ENCODE peak calls at places on chromosomes 7 and 10, in five cellular contexts. N is ascending aorta, B is esophagus squamous epithelium, L is GM06990, R is prostate gland. J is an unnamed sample.

GRCh38 chr7:49852619-49853462 is 79.4 kb downstream of the VWC2 start:
- DNase-seq in R (peak; percentile 47), B (no peak), N (no peak), L (peak; percentile 5), J (peak; percentile 77)

GRCh38 chr10:104502907-104503306 is 138.2 kb upstream of the SORCS3 start:
- DNase-seq in B (no peak), R (no peak), L (no peak), N (no peak), J (no peak)

GRCh38 chr7:42314696-42315095 is 77.7 kb upstream of the GLI3 start:
- DNase-seq in B (no peak), N (no peak), R (no peak), L (no peak), J (no peak)

GRCh38 chr10:124030061-124030460 is 63.3 kb downstream of the CHST15 start:
- DNase-seq in N (no peak), B (no peak), L (no peak), R (no peak), J (no peak)

GRCh38 chr10:14653271-14654161 is 121.2 kb downstream of the FAM107B start:
- DNase-seq in N (no peak), L (no peak), R (peak; percentile 42), B (no peak), J (peak; percentile 82)

GRCh38 chr7:102300643-102301211 is 14.1 kb downstream of the SH2B2 start:
- DNase-seq in L (no peak), R (no peak), N (no peak), B (no peak), J (peak; percentile 85)

GRCh38 chr7:102860351-102860811 is 52.4 kb upstream of the LRRC17 start:
- DNase-seq in R (no peak), B (no peak), N (no peak), L (no peak), J (no peak)

GRCh38 chr7:30925913-30926312 is 14.3 kb downstream of the AQP1 start:
- DNase-seq in N (peak; percentile 59), L (no peak), B (no peak), R (no peak), J (no peak)

GRCh38 chr10:28219241-28219640 is 83.6 kb downstream of the MPP7 start:
- DNase-seq in L (no peak), N (no peak), R (no peak), B (no peak), J (no peak)

GRCh38 chr10:46229144-46229563 is 57.6 kb upstream of the ANTXRL start:
- DNase-seq in N (no peak), R (no peak), L (no peak), B (no peak), J (peak; percentile 78)

GRCh38 chr10:188546-188945 is 53.3 kb downstream of the ZMYND11 start:
- DNase-seq in R (no peak), N (no peak), L (no peak), B (no peak), J (no peak)

GRCh38 chr7:92295391-92295790 is 49.6 kb downstream of the ANKIB1 start:
- DNase-seq in R (no peak), N (no peak), B (no peak), L (no peak), J (no peak)

GRCh38 chr7:25611196-25611595 is 382.9 kb upstream of the NPVF start:
- DNase-seq in N (no peak), L (no peak), R (no peak), B (no peak), J (no peak)

GRCh38 chr7:127057918-127058317 is 194.8 kb downstream of the GRM8 start:
- DNase-seq in N (no peak), B (no peak), L (no peak), R (no peak), J (no peak)

GRCh38 chr7:12303507-12303906 is 92.4 kb downstream of the TMEM106B start:
- DNase-seq in R (no peak), N (no peak), B (no peak), L (no peak), J (no peak)

GRCh38 chr10:70967591-70968588 is 79.5 kb upstream of the PCBD1 start:
- DNase-seq in B (no peak), N (no peak), R (no peak), L (no peak), J (peak; percentile 68)

GRCh38 chr7:110065112-110065511 is 1025.8 kb upstream of the LRRN3 start:
- DNase-seq in L (no peak), B (no peak), R (no peak), N (no peak), J (no peak)

GRCh38 chr7:108034586-108034985 is 31.6 kb upstream of the LAMB1 start:
- DNase-seq in N (no peak), R (no peak), L (no peak), B (no peak), J (no peak)

GRCh38 chr7:67608806-67609205 is 612.2 kb downstream of the TYW1 start:
- DNase-seq in R (no peak), N (no peak), B (no peak), L (no peak), J (peak; percentile 8)

GRCh38 chr7:100509213-100509612 is 25.5 kb downstream of the NYAP1 start:
- DNase-seq in N (no peak), B (no peak), L (no peak), R (peak; percentile 67), J (no peak)

GRCh38 chr7:114273218-114273617 is 141.4 kb upstream of the FOXP2 start:
- DNase-seq in N (no peak), L (no peak), R (no peak), B (no peak), J (no peak)

GRCh38 chr7:96321041-96321669 is 743 bp downstream of the SLC25A13 start:
- DNase-seq in N (peak; percentile 90), R (peak; percentile 89), B (peak; percentile 33), L (no peak), J (peak; percentile 91)

DNA sequence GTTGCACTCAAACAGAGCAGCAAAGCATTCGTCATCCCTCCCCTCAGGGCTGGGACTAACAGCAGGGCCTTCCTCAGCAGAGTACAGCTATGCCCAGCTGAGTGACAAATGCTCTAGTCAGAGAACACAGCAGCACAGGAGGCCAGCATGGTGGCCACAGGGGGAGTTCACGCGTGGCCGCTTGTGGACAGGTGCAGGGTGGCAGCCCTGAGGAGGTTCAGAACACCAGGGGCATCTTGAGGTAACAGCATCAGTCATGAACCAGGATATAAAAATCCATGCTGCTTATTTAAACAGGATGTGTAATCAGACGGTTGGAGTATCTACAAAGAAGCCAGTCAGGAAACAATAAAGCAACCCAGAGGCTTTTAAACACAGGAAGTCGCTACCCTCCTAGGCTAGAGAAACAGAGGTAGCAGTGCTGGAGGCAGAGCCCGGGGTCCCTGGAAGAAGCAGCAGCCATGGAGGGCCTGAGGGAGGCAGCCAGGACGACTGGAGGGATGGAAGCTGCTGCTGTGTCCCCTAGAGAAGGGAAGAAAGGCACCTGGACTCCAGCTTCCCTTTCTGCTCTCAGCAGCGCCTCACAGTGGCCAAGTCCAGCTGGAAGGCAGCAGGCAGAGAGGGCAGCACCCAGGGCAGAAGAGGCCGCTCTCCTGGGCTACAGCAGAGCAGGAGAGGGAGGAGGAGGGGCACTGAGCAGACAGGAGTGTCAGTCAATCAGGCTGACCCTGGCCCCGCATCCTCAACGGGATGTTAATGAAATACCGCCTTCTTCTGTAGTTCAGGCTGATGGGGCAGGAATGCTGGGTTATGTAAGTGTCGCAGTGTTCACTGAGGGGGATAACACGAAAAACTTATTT is 70.8 kb upstream of the UCN3 start:
- DNase-seq in N (peak; percentile 72), B (no peak), R (no peak), L (peak; percentile 31), J (peak; percentile 91)
- TF ChIP-seq CTCF in N (no peak), B (no peak), R (peak; percentile 40), L (peak; percentile 66), J (peak; percentile 77)

GRCh38 chr10:12228851-12229250 is 32.9 kb downstream of the CDC123 start:
- DNase-seq in B (no peak), R (no peak), L (no peak), N (no peak), J (no peak)
- H3K36me3 ChIP-seq in B (peaks cover 94% of the 10 kb centered on the region), R (no peaks in the 10 kb centered on the region), L (peaks cover 14% of the 10 kb centered on the region), N (peaks cover 32% of the 10 kb centered on the region), J (peaks cover 32% of the 10 kb centered on the region)

GRCh38 chr10:91978585-91978984 is 55.0 kb downstream of the BTAF1 start:
- DNase-seq in L (no peak), B (no peak), N (no peak), R (no peak), J (no peak)
- TF ChIP-seq CTCF in L (no peak), B (no peak), N (no peak), R (no peak), J (no peak)

GRCh38 chr10:32931593-32931992 is 26.4 kb downstream of the ITGB1 start:
- DNase-seq in L (no peak), R (no peak), B (no peak), N (no peak), J (no peak)
- H3K36me3 ChIP-seq in L (no peaks in the 10 kb centered on the region), R (no peaks in the 10 kb centered on the region), B (peaks cover 80% of the 10 kb centered on the region), N (peaks cover 30% of the 10 kb centered on the region), J (peaks cover 17% of the 10 kb centered on the region)

DNA sequence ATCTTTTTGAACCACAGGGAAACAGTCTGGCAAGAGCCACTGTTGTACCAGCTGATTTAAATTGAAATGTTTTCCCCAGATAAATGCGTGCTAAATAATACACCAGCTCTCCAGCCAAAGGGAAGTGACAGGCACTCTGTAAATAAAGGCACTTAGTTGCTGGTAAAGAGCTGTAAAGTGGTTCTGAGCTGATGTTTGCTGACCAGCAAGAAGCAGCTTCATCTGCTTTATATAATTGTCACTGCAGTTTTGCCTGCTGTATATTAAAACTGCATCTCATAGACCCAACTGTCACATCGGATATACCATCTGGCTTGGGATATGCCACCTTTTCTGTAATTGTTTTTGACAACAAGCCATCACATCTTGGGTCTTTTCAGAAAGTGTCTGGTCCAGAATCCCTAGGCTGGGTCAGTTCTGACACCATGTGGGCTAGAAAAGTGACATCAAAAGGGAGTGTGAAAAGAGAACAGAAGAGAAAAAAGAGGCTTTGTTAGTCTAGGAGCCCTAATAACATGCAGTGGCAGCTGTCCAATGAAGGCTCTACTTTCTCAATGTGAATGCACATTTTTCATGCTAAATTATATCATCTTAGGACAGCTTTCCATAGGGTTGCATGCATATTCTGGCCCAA is 697.6 kb downstream of the KCNMA1 start:
- DNase-seq in L (no peak), B (no peak), N (no peak), R (no peak), J (no peak)
- TF ChIP-seq CTCF in L (no peak), B (no peak), N (no peak), R (no peak), J (no peak)

DNA sequence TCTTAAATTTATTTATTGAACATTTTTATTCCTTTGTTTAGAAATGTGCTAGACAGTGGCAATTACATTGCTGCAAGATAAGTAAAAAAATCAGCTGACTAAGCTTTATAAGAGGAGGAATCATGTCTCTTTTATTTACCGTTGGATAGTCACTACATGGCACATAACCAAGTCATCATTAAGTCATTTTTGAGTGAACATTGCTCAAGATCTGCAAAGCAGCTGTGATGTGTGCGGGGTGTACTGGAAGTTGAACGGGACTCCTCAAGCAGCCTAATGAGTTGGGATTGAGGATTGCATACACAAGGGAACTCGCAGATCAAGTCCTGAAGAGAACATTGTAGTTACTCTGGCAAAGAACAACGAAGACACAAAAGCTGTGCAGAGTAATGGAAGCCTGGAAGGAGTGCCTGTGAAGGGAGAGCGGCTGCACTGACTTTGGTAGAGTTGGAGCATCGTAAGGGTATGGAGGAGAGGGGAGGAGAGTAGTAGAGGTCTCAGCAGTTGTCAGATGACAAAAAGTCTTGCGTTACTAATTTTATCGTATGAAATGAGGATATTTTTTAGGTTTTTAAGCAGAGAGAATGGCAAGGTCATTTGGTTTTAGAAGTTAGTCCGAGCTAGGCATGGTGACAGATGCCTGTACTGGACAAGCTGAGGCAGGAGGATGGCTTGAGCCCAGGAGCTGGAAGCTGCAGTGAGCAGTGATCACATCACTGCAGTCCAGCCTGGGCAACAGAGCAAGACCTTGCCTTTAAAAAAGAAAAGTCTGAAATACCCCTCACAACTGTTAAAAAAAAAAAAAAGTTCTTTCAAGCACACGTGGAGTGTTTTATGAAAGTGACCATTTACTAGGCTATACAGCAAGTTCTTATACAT is 95.1 kb downstream of the BMPR1A start:
- DNase-seq in L (no peak), R (no peak), B (no peak), N (no peak), J (no peak)
- H3K36me3 ChIP-seq in L (no peaks in the 10 kb centered on the region), R (no peaks in the 10 kb centered on the region), B (peaks cover 20% of the 10 kb centered on the region), N (no peaks in the 10 kb centered on the region), J (peaks cover 9% of the 10 kb centered on the region)